ENCODE peak calls at places on chromosomes 2 and 18, in ten cellular contexts. O is testis; W is endodermal cell; L is prostate gland; B is CD8-positive, alpha-beta T cell; S is epithelial cell of esophagus; F is hepatocyte; K is adrenal gland; H is Calu3; A is AG10803. V is an unnamed sample.

GRCh38 chr2:112055833-112056625 is 960 bp downstream of the TMEM87B start:
- DNase-seq in O (peak; percentile 84), W (peak; percentile 75), L (peak; percentile 63), B (no peak), S (peak; percentile 77), F (peak; percentile 84), K (peak; percentile 79), H (peak; percentile 60), A (peak; percentile 93), V (peak; percentile 89)

GRCh38 chr2:239902749-239903201 is 122.4 kb downstream of the NDUFA10 start:
- DNase-seq in O (no peak), W (peak; percentile 49), L (no peak), B (no peak), S (no peak), F (no peak), K (no peak), H (no peak), A (no peak), V (no peak)

GRCh38 chr2:170966648-170967396 is 37.8 kb downstream of the GORASP2 start:
- DNase-seq in O (peak; percentile 48), W (peak; percentile 81), L (no peak), B (no peak), S (no peak), F (no peak), K (no peak), H (peak; percentile 21), A (no peak), V (no peak)

GRCh38 chr18:44290366-44290855 is 390.3 kb upstream of the SETBP1 start:
- DNase-seq in O (no peak), W (no peak), L (no peak), B (no peak), S (peak; percentile 45), F (no peak), K (no peak), H (no peak), A (no peak), V (no peak)

GRCh38 chr2:104929663-104930062 is 75.7 kb downstream of the POU3F3 start:
- DNase-seq in O (no peak), W (no peak), L (no peak), B (no peak), S (no peak), F (no peak), K (no peak), H (no peak), A (no peak), V (no peak)

GRCh38 chr2:216110620-216111019 is 1.5 kb downstream of the XRCC5 start:
- DNase-seq in O (no peak), W (no peak), L (no peak), B (no peak), S (no peak), F (no peak), K (no peak), H (no peak), A (peak; percentile 11), V (no peak)

GRCh38 chr2:216371756-216372702 is at the start of gene MARCHF4:
- DNase-seq in O (peak; percentile 79), W (peak; percentile 95), L (peak; percentile 44), B (peak; percentile 82), S (peak; percentile 82), F (peak; percentile 85), K (peak; percentile 78), H (peak; percentile 81), A (peak; percentile 91), V (peak; percentile 65)

GRCh38 chr2:15738965-15739364 is 147.3 kb downstream of the DDX1 start:
- DNase-seq in O (no peak), W (peak; percentile 12), L (no peak), B (no peak), S (no peak), F (no peak), K (no peak), H (no peak), A (no peak), V (no peak)

GRCh38 chr2:182915369-182916326 is 49.2 kb upstream of the FRZB start:
- DNase-seq in O (no peak), W (no peak), L (no peak), B (no peak), S (peak; percentile 82), F (peak; percentile 35), K (peak; percentile 45), H (no peak), A (peak; percentile 76), V (peak; percentile 19)

DNA sequence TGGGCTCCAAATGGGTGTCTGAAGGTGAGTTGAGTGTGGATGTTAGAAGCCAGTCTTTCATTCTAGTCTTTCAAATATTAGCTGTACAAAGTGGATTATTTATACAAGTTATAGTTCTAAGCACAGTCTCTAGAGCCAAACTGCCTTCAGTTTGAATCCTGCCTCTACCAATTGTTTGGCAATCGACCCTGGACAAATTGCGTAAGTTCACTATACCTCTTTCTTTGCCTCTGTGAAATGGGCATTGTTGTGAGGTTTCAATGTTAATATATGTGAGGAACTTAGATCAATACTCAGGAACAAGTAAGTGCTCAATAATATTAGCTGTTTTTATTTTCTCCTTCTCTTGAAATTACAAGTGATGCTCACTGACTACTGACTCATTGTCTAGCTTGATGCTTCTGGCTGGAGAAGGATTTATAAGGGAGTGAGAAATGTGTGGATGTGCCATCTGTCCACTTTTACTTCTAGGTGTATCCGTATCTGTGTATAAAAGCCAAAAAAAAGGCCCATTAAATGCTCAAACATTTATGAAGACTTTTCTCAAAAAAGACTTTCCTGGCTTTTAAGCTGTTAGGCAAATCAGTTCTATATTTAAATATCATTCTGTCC is 48.1 kb upstream of the RAPH1 start:
- DNase-seq in O (no peak), W (no peak), L (no peak), B (no peak), S (peak; percentile 31), F (no peak), K (no peak), H (no peak), A (no peak), V (no peak)
- TF ChIP-seq CTCF in O (no peak), W (no peak), L (no peak), B (no peak), S (no peak), F (no peak), K (no peak), H (no peak), A (no peak), V (no peak)

GRCh38 chr2:69639246-69639645 is 4.3 kb downstream of the AAK1 start:
- DNase-seq in O (no peak), W (no peak), L (no peak), B (no peak), S (no peak), F (no peak), K (no peak), H (no peak), A (no peak), V (no peak)
- TF ChIP-seq CTCF in O (no peak), W (no peak), L (no peak), B (no peak), S (no peak), F (no peak), K (no peak), H (no peak), A (no peak), V (no peak)

DNA sequence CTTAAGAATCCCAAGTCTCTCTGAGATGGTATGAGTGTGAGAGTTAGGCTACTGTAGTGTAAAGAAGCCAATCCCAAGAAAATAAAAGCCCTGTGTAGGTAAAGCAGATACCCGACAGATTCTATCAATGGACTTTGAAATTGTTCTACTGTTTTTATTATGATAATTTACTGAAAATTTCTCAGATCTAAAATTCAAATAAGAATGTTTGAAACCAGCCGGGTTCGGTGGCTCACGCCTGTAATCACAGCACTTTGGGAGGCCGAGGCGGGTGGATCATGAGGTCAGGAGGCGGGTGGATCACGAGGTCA is 208.3 kb upstream of the SPRED2 start:
- DNase-seq in O (no peak), W (no peak), L (no peak), B (no peak), S (no peak), F (no peak), K (no peak), H (no peak), A (no peak), V (no peak)
- TF ChIP-seq CTCF in O (no peak), W (no peak), L (no peak), B (peak; percentile 10), S (no peak), F (no peak), K (no peak), H (no peak), A (no peak), V (no peak)

GRCh38 chr2:46935071-46935470 is 19.5 kb upstream of the MCFD2 start:
- DNase-seq in O (no peak), W (no peak), L (no peak), B (no peak), S (no peak), F (no peak), K (no peak), H (no peak), A (no peak), V (no peak)

GRCh38 chr2:46936566-46936965 is 21.0 kb upstream of the MCFD2 start:
- DNase-seq in O (no peak), W (no peak), L (no peak), B (no peak), S (no peak), F (no peak), K (no peak), H (no peak), A (peak; percentile 70), V (no peak)

GRCh38 chr2:46942143-46942526 is 26.5 kb upstream of the MCFD2 start:
- DNase-seq in O (peak; percentile 41), W (no peak), L (peak; percentile 53), B (peak; percentile 70), S (peak; percentile 66), F (peak; percentile 43), K (peak; percentile 48), H (peak; percentile 25), A (no peak), V (no peak)

GRCh38 chr2:46939596-46940359 is 24.2 kb upstream of the MCFD2 start:
- DNase-seq in O (peak; percentile 78), W (no peak), L (no peak), B (no peak), S (peak; percentile 14), F (no peak), K (peak; percentile 59), H (no peak), A (no peak), V (no peak)

DNA sequence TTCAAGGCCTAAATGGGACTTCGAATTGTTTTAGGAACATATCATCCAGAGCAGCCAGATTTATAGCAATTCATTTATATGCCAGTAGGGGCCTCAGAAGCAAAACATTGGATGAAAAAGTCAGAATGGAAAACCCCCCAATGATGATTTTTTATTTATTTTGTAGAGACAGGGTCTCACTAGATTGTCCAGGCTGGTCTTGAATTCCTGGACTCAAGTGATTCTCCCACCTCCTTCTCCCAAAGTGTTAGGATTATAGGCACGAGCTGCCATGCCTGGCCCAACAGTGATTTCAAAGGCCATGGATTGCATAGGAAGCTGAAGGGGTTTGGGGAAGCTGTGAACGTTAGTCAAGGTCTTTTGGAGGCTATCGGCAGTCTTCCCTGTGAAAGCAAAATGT is 21.9 kb upstream of the MCFD2 start:
- DNase-seq in O (no peak), W (no peak), L (no peak), B (no peak), S (no peak), F (no peak), K (no peak), H (no peak), A (no peak), V (no peak)
- TF ChIP-seq CTCF in O (no peak), W (peak; percentile 60), L (peak; percentile 25), B (peak; percentile 55), S (peak; percentile 47), F (peak; percentile 16), K (peak; percentile 30), H (peak; percentile 43), A (peak; percentile 44), V (peak; percentile 33)